ENCODE peak calls at places on chromosomes 3 and 15, in ten cellular contexts. K is body of pancreas; P is tibial artery; V is upper lobe of right lung; X is HFF-Myc; D is AG04450; Z is CD8-positive, alpha-beta T cell; M is upper lobe of left lung; H is epithelial cell of esophagus; N is A549. S is an unnamed sample.

GRCh38 chr3:133821767-133822638 is 16.4 kb downstream of the SRPRB start:
- DNase-seq in K (peak), P (peak), V (no peak), X (peak), D (peak), Z (no peak), M (peak), H (peak), N (no peak), S (peak)

GRCh38 chr15:47586653-47587224 is 130.6 kb upstream of the SEMA6D start:
- DNase-seq in K (peak), P (peak), V (no peak), X (no peak), D (no peak), Z (no peak), M (no peak), H (no peak), N (no peak), S (no peak)

GRCh38 chr3:69204315-69204957 is 82.0 kb upstream of the LMOD3 start:
- DNase-seq in K (no peak), P (no peak), V (no peak), X (no peak), D (no peak), Z (no peak), M (no peak), H (peak), N (peak), S (peak)

GRCh38 chr15:101494251-101494796 is 4.8 kb upstream of the PCSK6 start:
- DNase-seq in K (no peak), P (no peak), V (no peak), X (no peak), D (no peak), Z (no peak), M (no peak), H (no peak), N (no peak), S (no peak)

GRCh38 chr15:85354432-85354831 is 26.0 kb upstream of the AKAP13 start:
- DNase-seq in K (no peak), P (no peak), V (no peak), X (no peak), D (no peak), Z (no peak), M (no peak), H (no peak), N (no peak), S (peak)

GRCh38 chr3:75140904-75141615 is 523.1 kb upstream of the FRG2C start:
- DNase-seq in K (no peak), P (no peak), V (no peak), X (no peak), D (no peak), Z (no peak), M (no peak), H (peak), N (no peak), S (no peak)

GRCh38 chr3:45978348-45978747 is 17.3 kb downstream of the FYCO1 start:
- DNase-seq in K (peak), P (no peak), V (peak), X (no peak), D (no peak), Z (no peak), M (peak), H (peak), N (no peak), S (no peak)

GRCh38 chr15:79769081-79769481 is 127.7 kb downstream of the MTHFS start:
- DNase-seq in K (no peak), P (no peak), V (no peak), X (no peak), D (no peak), Z (no peak), M (no peak), H (peak), N (peak), S (no peak)

GRCh38 chr15:34900748-34901147 is 68.8 kb downstream of the AQR start:
- DNase-seq in K (no peak), P (no peak), V (no peak), X (no peak), D (no peak), Z (no peak), M (no peak), H (no peak), N (no peak), S (no peak)

GRCh38 chr3:100100454-100100853 is 13.8 kb downstream of the FILIP1L start:
- DNase-seq in K (no peak), P (no peak), V (no peak), X (no peak), D (no peak), Z (no peak), M (no peak), H (no peak), N (no peak), S (no peak)

GRCh38 chr3:192845196-192845855 is 72.3 kb downstream of the MB21D2 start:
- DNase-seq in K (no peak), P (no peak), V (no peak), X (no peak), D (peak), Z (no peak), M (no peak), H (no peak), N (no peak), S (no peak)

GRCh38 chr15:45583731-45584639 is 3.2 kb upstream of the BLOC1S6 start:
- DNase-seq in K (no peak), P (no peak), V (no peak), X (no peak), D (no peak), Z (no peak), M (peak), H (no peak), N (no peak), S (no peak)

GRCh38 chr3:198079771-198080520 is 119.9 kb downstream of the LMLN start:
- DNase-seq in K (peak), P (peak), V (no peak), X (no peak), D (no peak), Z (no peak), M (no peak), H (peak), N (no peak), S (no peak)

GRCh38 chr15:20340331-20340811 is 201.2 kb downstream of the GOLGA6L6 start:
- DNase-seq in K (peak), P (peak), V (peak), X (no peak), D (no peak), Z (no peak), M (peak), H (peak), N (no peak), S (no peak)

GRCh38 chr3:69408542-69408941 is 22.7 kb upstream of the FRMD4B start:
- DNase-seq in K (no peak), P (no peak), V (no peak), X (no peak), D (no peak), Z (no peak), M (no peak), H (no peak), N (no peak), S (no peak)

GRCh38 chr3:10352146-10352911 is 31.4 kb upstream of the SEC13 start:
- DNase-seq in K (no peak), P (no peak), V (no peak), X (no peak), D (peak), Z (no peak), M (no peak), H (peak), N (no peak), S (peak)

GRCh38 chr15:89515477-89515876 is 19.1 kb upstream of the RHCG start:
- DNase-seq in K (no peak), P (no peak), V (no peak), X (no peak), D (no peak), Z (no peak), M (no peak), H (no peak), N (no peak), S (no peak)

GRCh38 chr15:89514186-89514585 is 17.8 kb upstream of the RHCG start:
- DNase-seq in K (no peak), P (no peak), V (no peak), X (no peak), D (no peak), Z (no peak), M (no peak), H (peak), N (no peak), S (no peak)

GRCh38 chr15:89512631-89513030 is 16.2 kb upstream of the RHCG start:
- DNase-seq in K (no peak), P (no peak), V (no peak), X (no peak), D (no peak), Z (no peak), M (no peak), H (no peak), N (no peak), S (no peak)

GRCh38 chr15:89514596-89515406 is 18.4 kb upstream of the RHCG start:
- DNase-seq in K (no peak), P (no peak), V (no peak), X (no peak), D (no peak), Z (no peak), M (peak), H (peak), N (peak), S (no peak)

GRCh38 chr15:89513284-89513683 is 16.9 kb upstream of the RHCG start:
- DNase-seq in K (no peak), P (no peak), V (no peak), X (no peak), D (no peak), Z (no peak), M (no peak), H (peak), N (no peak), S (no peak)
- TF ChIP-seq CTCF in K (no peak), P (no peak), V (no peak), X (no peak), D (no peak), Z (no peak), M (no peak), H (no peak), N (no peak), S (no peak)

GRCh38 chr3:32498992-32499391 is 3.7 kb downstream of the CMTM6 start:
- DNase-seq in K (no peak), P (no peak), V (no peak), X (no peak), D (no peak), Z (no peak), M (no peak), H (no peak), N (no peak), S (no peak)
- H3K4me3 ChIP-seq in K (no peak), P (no peak), V (no peak), X (no peak), D (no peak), Z (no peak), M (no peak), H (no peak), N (no peak), S (no peak)

GRCh38 chr15:33698128-33698527 is 270.2 kb upstream of the CHRM5 start:
- DNase-seq in K (no peak), P (no peak), V (no peak), X (no peak), D (no peak), Z (no peak), M (no peak), H (no peak), N (no peak), S (no peak)

GRCh38 chr15:33699145-33699544 is 269.2 kb upstream of the CHRM5 start:
- DNase-seq in K (no peak), P (no peak), V (no peak), X (no peak), D (no peak), Z (no peak), M (no peak), H (no peak), N (no peak), S (no peak)

GRCh38 chr15:33700695-33701303 is 267.5 kb upstream of the CHRM5 start:
- DNase-seq in K (peak), P (peak), V (peak), X (peak), D (peak), Z (peak), M (peak), H (peak), N (peak), S (peak)

GRCh38 chr15:33701304-33701696 is 267.0 kb upstream of the CHRM5 start:
- DNase-seq in K (no peak), P (no peak), V (no peak), X (no peak), D (no peak), Z (no peak), M (no peak), H (peak), N (no peak), S (no peak)

DNA sequence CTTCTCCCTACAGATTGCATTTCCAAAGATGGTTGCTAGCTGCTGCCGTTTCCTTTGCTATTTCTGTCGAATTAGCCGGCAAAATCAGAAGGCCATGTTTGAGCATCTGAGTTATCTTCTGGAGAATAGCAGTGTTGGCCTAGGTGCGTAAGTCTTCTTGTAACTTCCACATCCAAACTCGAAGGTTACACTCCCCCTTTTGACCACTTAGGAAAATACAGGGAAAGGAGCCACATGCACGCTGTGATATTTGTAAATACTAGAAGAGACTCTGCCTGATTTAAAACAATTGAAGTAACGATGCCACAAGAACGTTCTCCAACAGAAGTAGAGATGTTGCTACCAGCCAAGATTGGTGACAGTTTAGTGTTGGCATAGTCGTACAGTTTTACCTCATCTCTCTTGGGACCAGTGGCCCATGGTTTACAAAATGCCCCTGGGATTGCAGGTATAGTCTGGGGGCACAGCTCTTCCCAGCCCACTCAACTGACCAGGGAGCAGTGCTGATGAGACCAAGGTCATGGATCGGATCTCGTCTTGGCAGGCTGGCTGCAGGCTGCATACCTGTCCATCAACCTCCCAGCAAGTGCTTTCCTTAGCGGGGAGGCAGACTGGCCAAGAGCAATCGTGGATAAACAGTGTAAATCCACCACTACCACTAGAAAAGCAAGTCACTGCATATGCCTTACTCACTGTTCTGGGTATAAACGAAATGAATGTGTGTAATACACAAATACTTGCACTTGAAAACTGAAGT is 268.4 kb upstream of the CHRM5 start:
- DNase-seq in K (no peak), P (no peak), V (no peak), X (no peak), D (no peak), Z (no peak), M (no peak), H (peak), N (no peak), S (no peak)
- TF ChIP-seq CTCF in K (no peak), P (no peak), V (no peak), X (no peak), D (no peak), Z (no peak), M (no peak), H (peak), N (no peak), S (peak)

DNA sequence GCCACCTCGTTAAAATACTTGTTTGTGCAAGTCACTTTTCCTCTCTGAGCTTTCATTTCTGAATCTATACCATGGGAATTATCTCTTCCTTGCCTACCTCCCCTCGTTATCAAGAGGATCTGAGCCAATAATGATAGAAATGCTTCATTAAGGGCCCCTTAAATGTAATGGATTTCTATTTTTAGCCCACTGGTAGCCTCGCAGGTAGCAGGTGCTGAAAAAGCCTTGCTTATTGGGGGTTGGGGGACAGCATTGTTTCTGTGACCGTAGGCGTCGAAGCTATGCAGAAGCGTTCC is 466 bp upstream of the PIAS1 start:
- DNase-seq in K (no peak), P (no peak), V (no peak), X (no peak), D (no peak), Z (no peak), M (no peak), H (no peak), N (no peak), S (no peak)
- H3K4me3 ChIP-seq in K (no peak), P (peak), V (peak), X (peak), D (peak), Z (peak), M (peak), H (peak), N (peak), S (peak)

GRCh38 chr3:12194669-12195161 is 36.0 kb upstream of the TIMP4 start:
- DNase-seq in K (no peak), P (no peak), V (no peak), X (no peak), D (no peak), Z (no peak), M (no peak), H (peak), N (peak), S (no peak)
- TF ChIP-seq CTCF in K (no peak), P (no peak), V (no peak), X (no peak), D (no peak), Z (no peak), M (no peak), H (peak), N (peak), S (peak)

GRCh38 chr15:82833283-82833682 is 23.9 kb downstream of the WHAMM start:
- DNase-seq in K (no peak), P (no peak), V (no peak), X (no peak), D (no peak), Z (no peak), M (no peak), H (no peak), N (no peak), S (no peak)
- H3K4me3 ChIP-seq in K (no peak), P (no peak), V (no peak), X (no peak), D (no peak), Z (no peak), M (no peak), H (no peak), N (no peak), S (no peak)

GRCh38 chr15:51131596-51132290 is 37.0 kb upstream of the TNFAIP8L3 start:
- DNase-seq in K (no peak), P (no peak), V (no peak), X (no peak), D (no peak), Z (no peak), M (no peak), H (no peak), N (no peak), S (no peak)

GRCh38 chr15:51135276-51135675 is 40.6 kb upstream of the TNFAIP8L3 start:
- DNase-seq in K (peak), P (no peak), V (no peak), X (no peak), D (no peak), Z (no peak), M (no peak), H (peak), N (no peak), S (peak)

GRCh38 chr15:51134416-51135199 is 39.9 kb upstream of the TNFAIP8L3 start:
- DNase-seq in K (no peak), P (no peak), V (no peak), X (no peak), D (no peak), Z (no peak), M (no peak), H (no peak), N (no peak), S (no peak)

GRCh38 chr15:51132384-51133139 is 37.9 kb upstream of the TNFAIP8L3 start:
- DNase-seq in K (peak), P (peak), V (no peak), X (no peak), D (peak), Z (no peak), M (no peak), H (peak), N (peak), S (peak)

GRCh38 chr15:51133140-51133630 is 38.5 kb upstream of the TNFAIP8L3 start:
- DNase-seq in K (no peak), P (peak), V (no peak), X (no peak), D (no peak), Z (no peak), M (no peak), H (peak), N (no peak), S (no peak)
- TF ChIP-seq CTCF in K (no peak), P (no peak), V (no peak), X (no peak), D (no peak), Z (no peak), M (no peak), H (no peak), N (no peak), S (no peak)

GRCh38 chr3:168459229-168459784 is 363.6 kb upstream of the GOLIM4 start:
- DNase-seq in K (no peak), P (no peak), V (no peak), X (no peak), D (no peak), Z (no peak), M (no peak), H (no peak), N (no peak), S (no peak)

GRCh38 chr3:168467085-168467714 is 371.5 kb upstream of the GOLIM4 start:
- DNase-seq in K (peak), P (no peak), V (no peak), X (peak), D (peak), Z (no peak), M (peak), H (peak), N (no peak), S (peak)

GRCh38 chr3:168457973-168458539 is 362.3 kb upstream of the GOLIM4 start:
- DNase-seq in K (no peak), P (no peak), V (no peak), X (no peak), D (no peak), Z (no peak), M (no peak), H (no peak), N (no peak), S (no peak)

GRCh38 chr3:168455814-168456213 is 360.1 kb upstream of the GOLIM4 start:
- DNase-seq in K (no peak), P (no peak), V (no peak), X (no peak), D (no peak), Z (no peak), M (no peak), H (no peak), N (no peak), S (no peak)

GRCh38 chr3:168461793-168462192 is 366.1 kb upstream of the GOLIM4 start:
- DNase-seq in K (no peak), P (no peak), V (no peak), X (no peak), D (no peak), Z (no peak), M (no peak), H (no peak), N (no peak), S (no peak)
- H3K4me3 ChIP-seq in K (no peak), P (no peak), V (no peak), X (no peak), D (no peak), Z (no peak), M (no peak), H (no peak), N (no peak), S (no peak)